ENCODE peak calls at places on chromosomes 2 and 18, in four cellular contexts. One of them, this sample, is unnamed.

GRCh38 chr2:10410716-10411437 is 37.2 kb downstream of the ODC1 start:
- DNase-seq in neural progenitor cell: no peak
- DNase-seq in osteocyte: no peak
- DNase-seq in MM.1S: no peak
- DNase-seq in this sample: no peak

GRCh38 chr2:10042301-10043161 is 819 bp upstream of the KLF11 start:
- DNase-seq in neural progenitor cell: peak; percentile 81
- DNase-seq in osteocyte: no peak
- DNase-seq in MM.1S: no peak
- DNase-seq in this sample: peak; percentile 50

GRCh38 chr2:37090019-37090477 is 5.7 kb downstream of the GPATCH11 start:
- DNase-seq in neural progenitor cell: no peak
- DNase-seq in osteocyte: no peak
- DNase-seq in MM.1S: peak; percentile 93
- DNase-seq in this sample: peak; percentile 58

GRCh38 chr18:8705280-8705940 is at the start of gene MTCL1:
- DNase-seq in neural progenitor cell: peak; percentile 77
- DNase-seq in osteocyte: no peak
- DNase-seq in MM.1S: peak; percentile 67
- DNase-seq in this sample: peak; percentile 86

GRCh38 chr18:8262221-8262620 is 347.0 kb upstream of the RAB12 start:
- DNase-seq in neural progenitor cell: no peak
- DNase-seq in osteocyte: no peak
- DNase-seq in MM.1S: no peak
- DNase-seq in this sample: no peak

GRCh38 chr2:69804416-69804815 is 25.0 kb upstream of the GMCL1 start:
- DNase-seq in neural progenitor cell: no peak
- DNase-seq in osteocyte: peak; percentile 53
- DNase-seq in MM.1S: no peak
- DNase-seq in this sample: no peak

GRCh38 chr2:131045286-131045924 is 47.9 kb downstream of the FAM168B start:
- DNase-seq in neural progenitor cell: no peak
- DNase-seq in osteocyte: peak; percentile 69
- DNase-seq in MM.1S: no peak
- DNase-seq in this sample: no peak

GRCh38 chr18:56661414-56662101 is 10.4 kb downstream of the WDR7 start:
- DNase-seq in neural progenitor cell: no peak
- DNase-seq in osteocyte: no peak
- DNase-seq in MM.1S: no peak
- DNase-seq in this sample: no peak

GRCh38 chr18:58077329-58077728 is 33.3 kb downstream of the NEDD4L start:
- DNase-seq in neural progenitor cell: no peak
- DNase-seq in osteocyte: no peak
- DNase-seq in MM.1S: no peak
- DNase-seq in this sample: no peak

GRCh38 chr18:4106407-4107033 is 348.6 kb downstream of the DLGAP1 start:
- DNase-seq in neural progenitor cell: peak; percentile 85
- DNase-seq in osteocyte: no peak
- DNase-seq in MM.1S: peak; percentile 61
- DNase-seq in this sample: peak; percentile 22

GRCh38 chr18:61579581-61579980 is 246.4 kb downstream of the CDH20 start:
- DNase-seq in neural progenitor cell: no peak
- DNase-seq in osteocyte: no peak
- DNase-seq in MM.1S: no peak
- DNase-seq in this sample: no peak

GRCh38 chr18:50034029-50034428 is 160.9 kb downstream of the MYO5B start:
- DNase-seq in neural progenitor cell: no peak
- DNase-seq in osteocyte: no peak
- DNase-seq in MM.1S: no peak
- DNase-seq in this sample: no peak

GRCh38 chr2:225274751-225275150 is 124.8 kb upstream of the NYAP2 start:
- DNase-seq in neural progenitor cell: no peak
- DNase-seq in osteocyte: no peak
- DNase-seq in MM.1S: peak; percentile 40
- DNase-seq in this sample: no peak

GRCh38 chr2:225270053-225270452 is 129.5 kb upstream of the NYAP2 start:
- DNase-seq in neural progenitor cell: no peak
- DNase-seq in osteocyte: no peak
- DNase-seq in MM.1S: no peak
- DNase-seq in this sample: no peak

GRCh38 chr2:225272173-225272572 is 127.3 kb upstream of the NYAP2 start:
- DNase-seq in neural progenitor cell: no peak
- DNase-seq in osteocyte: no peak
- DNase-seq in MM.1S: no peak
- DNase-seq in this sample: no peak

GRCh38 chr2:225275443-225275842 is 124.1 kb upstream of the NYAP2 start:
- DNase-seq in neural progenitor cell: no peak
- DNase-seq in osteocyte: no peak
- DNase-seq in MM.1S: no peak
- DNase-seq in this sample: no peak

GRCh38 chr2:225270861-225271260 is 128.6 kb upstream of the NYAP2 start:
- DNase-seq in neural progenitor cell: no peak
- DNase-seq in osteocyte: no peak
- DNase-seq in MM.1S: peak; percentile 59
- DNase-seq in this sample: peak; percentile 59
- TF ChIP-seq CTCF in neural progenitor cell: no peak
- TF ChIP-seq CTCF in osteocyte: peak; percentile 20
- TF ChIP-seq CTCF in MM.1S: no peak
- TF ChIP-seq CTCF in this sample: no peak

DNA sequence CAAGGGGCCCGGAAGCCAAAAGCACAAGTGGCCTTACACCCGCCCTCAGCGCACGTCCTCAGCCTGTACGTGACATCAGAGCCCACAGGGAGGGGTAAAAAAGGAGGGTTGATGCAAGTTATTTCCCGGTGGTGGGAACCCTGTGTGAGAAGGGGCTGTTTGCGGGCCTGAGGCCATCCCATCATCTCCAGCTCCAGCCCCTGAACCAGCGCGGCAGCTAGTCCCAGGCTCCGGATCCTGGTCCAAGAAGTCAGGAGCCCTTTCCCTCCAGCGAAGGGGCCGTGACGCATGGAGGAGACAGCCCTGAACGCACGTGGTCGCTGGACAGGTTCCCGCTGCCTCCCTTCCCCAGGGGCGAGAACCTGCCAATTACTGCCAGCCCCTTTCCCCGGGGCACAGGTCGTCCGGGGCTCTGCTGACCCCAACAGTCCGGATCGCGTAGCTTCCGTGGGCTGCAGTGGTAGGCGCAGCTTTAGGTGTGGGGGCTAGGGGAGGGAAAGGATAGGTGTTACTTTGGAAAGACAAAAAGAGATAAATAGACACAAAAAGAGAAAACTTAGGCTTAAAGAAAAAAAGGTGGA is 1.3 kb upstream of the LRP2 start:
- DNase-seq in neural progenitor cell: peak; percentile 76
- DNase-seq in osteocyte: no peak
- DNase-seq in MM.1S: peak; percentile 67
- DNase-seq in this sample: peak; percentile 75
- TF ChIP-seq CTCF in neural progenitor cell: peak; percentile 30
- TF ChIP-seq CTCF in osteocyte: no peak
- TF ChIP-seq CTCF in MM.1S: no peak
- TF ChIP-seq CTCF in this sample: no peak

GRCh38 chr18:47036298-47036874 is 965 bp upstream of the ELOA2 start:
- DNase-seq in neural progenitor cell: peak; percentile 39
- DNase-seq in osteocyte: no peak
- DNase-seq in MM.1S: no peak
- DNase-seq in this sample: peak; percentile 59
- TF ChIP-seq CTCF in neural progenitor cell: peak; percentile 73
- TF ChIP-seq CTCF in osteocyte: peak; percentile 59
- TF ChIP-seq CTCF in MM.1S: peak; percentile 34
- TF ChIP-seq CTCF in this sample: peak; percentile 14

GRCh38 chr2:61135510-61135909 is 26.5 kb upstream of the C2orf74 start:
- DNase-seq in neural progenitor cell: no peak
- DNase-seq in osteocyte: no peak
- DNase-seq in MM.1S: peak; percentile 19
- DNase-seq in this sample: no peak
- TF ChIP-seq CTCF in neural progenitor cell: peak; percentile 35
- TF ChIP-seq CTCF in osteocyte: peak; percentile 58
- TF ChIP-seq CTCF in MM.1S: peak; percentile 25
- TF ChIP-seq CTCF in this sample: no peak

DNA sequence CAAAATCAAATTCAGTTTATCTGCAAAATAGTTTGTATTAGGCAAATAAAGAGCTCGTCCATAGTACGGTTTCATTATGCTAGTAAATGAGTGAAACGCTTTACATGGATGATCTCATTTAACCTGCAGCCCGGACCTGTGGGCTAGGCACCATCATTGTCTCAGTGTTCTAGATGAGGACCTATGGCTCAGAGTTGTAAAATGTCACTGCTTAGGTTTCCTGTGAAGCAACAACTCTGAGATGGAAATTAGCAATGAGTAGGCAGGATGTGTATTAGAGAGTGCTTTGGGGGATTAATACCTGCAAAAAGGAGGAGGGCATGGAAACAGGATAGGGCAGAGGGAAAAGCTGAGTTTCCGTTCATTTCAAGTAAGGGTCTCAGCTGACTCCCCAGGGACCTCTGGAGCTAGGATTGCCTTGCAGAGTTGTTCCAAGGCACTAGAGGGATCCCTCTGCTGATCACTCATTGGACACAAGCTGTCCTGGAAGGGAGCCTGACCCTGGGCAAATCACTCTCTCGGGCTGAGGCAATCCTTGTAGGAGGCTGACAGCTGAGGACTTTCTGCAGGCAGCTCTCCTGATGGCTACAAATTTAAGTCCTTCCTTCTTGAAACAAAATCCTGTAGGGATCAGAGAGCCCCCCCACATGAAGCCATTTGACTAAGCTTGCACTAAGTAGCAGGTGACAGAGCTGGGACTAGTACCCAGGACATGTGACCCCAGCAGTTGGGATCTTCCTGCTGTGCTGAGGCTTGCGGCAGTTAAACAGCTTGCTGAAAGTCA is 58.8 kb upstream of the SIX2 start:
- DNase-seq in neural progenitor cell: peak; percentile 63
- DNase-seq in osteocyte: no peak
- DNase-seq in MM.1S: no peak
- DNase-seq in this sample: no peak
- TF ChIP-seq CTCF in neural progenitor cell: no peak
- TF ChIP-seq CTCF in osteocyte: peak; percentile 25
- TF ChIP-seq CTCF in MM.1S: no peak
- TF ChIP-seq CTCF in this sample: no peak

DNA sequence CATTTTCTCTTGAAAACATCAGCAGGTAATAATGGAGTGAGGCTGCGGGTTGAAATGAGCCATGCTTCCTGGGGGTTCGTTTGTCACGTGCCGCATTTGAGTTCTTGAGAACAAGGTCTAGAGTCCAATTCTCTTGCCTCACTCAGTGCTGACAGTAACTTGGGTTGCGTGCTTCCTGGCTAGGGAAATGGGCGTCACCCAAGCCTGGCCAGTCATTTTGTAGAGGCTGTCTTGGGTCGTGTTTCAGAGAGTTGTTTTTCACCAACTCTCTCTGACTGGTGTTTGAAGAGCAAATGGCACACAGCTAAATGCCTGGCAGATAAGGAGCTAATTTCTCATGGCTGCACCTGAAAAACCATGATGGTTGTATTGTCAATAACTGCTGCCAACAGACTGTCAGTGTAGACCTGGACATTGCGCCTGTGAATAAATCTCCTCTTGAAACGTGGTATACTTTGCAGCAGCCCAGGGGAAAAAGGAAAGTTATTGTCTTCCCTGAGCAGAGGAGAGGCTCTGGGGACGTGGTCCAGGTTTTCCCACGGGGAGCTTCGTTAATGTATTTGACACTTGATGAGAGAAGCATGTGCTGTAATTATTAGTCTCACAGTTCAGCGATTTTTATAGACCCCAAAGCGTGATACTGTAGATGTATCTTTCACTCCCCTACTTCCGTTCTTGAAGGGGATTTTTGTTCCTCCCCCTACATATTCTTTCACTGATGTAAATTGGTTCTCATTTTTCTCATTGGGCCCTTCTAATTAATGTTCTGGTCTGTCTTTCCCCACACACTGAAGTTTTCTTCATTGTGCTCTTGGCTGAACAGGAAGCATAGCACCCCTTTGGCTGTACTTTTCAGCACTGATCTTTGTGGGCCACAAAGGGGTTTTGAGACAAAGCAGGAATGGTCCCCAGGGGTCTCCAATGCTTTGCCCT is 196.1 kb downstream of the FHOD3 start:
- DNase-seq in neural progenitor cell: peak; percentile 55
- DNase-seq in osteocyte: no peak
- DNase-seq in MM.1S: no peak
- DNase-seq in this sample: no peak
- TF ChIP-seq CTCF in neural progenitor cell: no peak
- TF ChIP-seq CTCF in osteocyte: no peak
- TF ChIP-seq CTCF in MM.1S: no peak
- TF ChIP-seq CTCF in this sample: no peak

GRCh38 chr2:85076618-85077274 is 56.4 kb upstream of the TCF7L1 start:
- DNase-seq in neural progenitor cell: no peak
- DNase-seq in osteocyte: no peak
- DNase-seq in MM.1S: no peak
- DNase-seq in this sample: no peak

GRCh38 chr2:85083092-85083491 is 50.1 kb upstream of the TCF7L1 start:
- DNase-seq in neural progenitor cell: no peak
- DNase-seq in osteocyte: no peak
- DNase-seq in MM.1S: no peak
- DNase-seq in this sample: no peak

GRCh38 chr2:85073061-85073460 is 60.1 kb upstream of the TCF7L1 start:
- DNase-seq in neural progenitor cell: no peak
- DNase-seq in osteocyte: no peak
- DNase-seq in MM.1S: no peak
- DNase-seq in this sample: no peak

GRCh38 chr2:85078536-85078935 is 54.7 kb upstream of the TCF7L1 start:
- DNase-seq in neural progenitor cell: no peak
- DNase-seq in osteocyte: no peak
- DNase-seq in MM.1S: no peak
- DNase-seq in this sample: no peak
- TF ChIP-seq CTCF in neural progenitor cell: no peak
- TF ChIP-seq CTCF in osteocyte: no peak
- TF ChIP-seq CTCF in MM.1S: no peak
- TF ChIP-seq CTCF in this sample: no peak

This sample was measured in GM20000.